ENCODE peak calls at places on chromosomes 1 and 21, in six cellular contexts. V is GM12878, T is A549, F is upper lobe of left lung, S is HepG2, A is K562. N is an unnamed sample.
A peak's percentile ranks its signal among the peaks of the same experiment; 100 is the strongest.

GRCh38 chr1:29197590-29197924 is 15.9 kb upstream of the SRSF4 start:
- ATAC-seq in A (peak; percentile 94), F (peak; percentile 45), V (peak; percentile 97), T (peak; percentile 93), S (peak; percentile 92), N (no peak)

GRCh38 chr1:23282967-23283366 is 61.1 kb downstream of the HNRNPR start:
- ATAC-seq in V (no peak), S (no peak), F (peak; percentile 86), T (no peak), A (no peak), N (peak; percentile 58)

GRCh38 chr1:156928043-156928602 is 7.7 kb downstream of the LRRC71 start:
- ATAC-seq in S (peak; percentile 17), T (peak; percentile 58), V (peak; percentile 8), A (peak; percentile 5), F (no peak), N (no peak)

GRCh38 chr1:56831874-56832693 is 12.9 kb upstream of the FYB2 start:
- ATAC-seq in A (peak; percentile 84), V (peak; percentile 81), S (peak; percentile 64), T (peak; percentile 75), F (peak; percentile 83), N (peak; percentile 92)

GRCh38 chr1:23582820-23583219 is 23.5 kb upstream of the ID3 start:
- ATAC-seq in F (no peak), S (no peak), V (no peak), T (no peak), A (no peak), N (no peak)

GRCh38 chr1:179926494-179927205 is 28.0 kb upstream of the CEP350 start:
- ATAC-seq in V (no peak), A (no peak), F (no peak), T (no peak), S (no peak), N (no peak)

GRCh38 chr1:61474963-61475362 is 250.0 kb downstream of the TM2D1 start:
- ATAC-seq in V (no peak), F (no peak), T (no peak), A (no peak), S (no peak), N (no peak)

GRCh38 chr1:211788626-211789025 is 41.9 kb downstream of the LPGAT1 start:
- ATAC-seq in S (no peak), T (no peak), A (no peak), V (no peak), F (no peak), N (no peak)

GRCh38 chr1:177770096-177770495 is 199.8 kb downstream of the SEC16B start:
- ATAC-seq in S (no peak), T (no peak), F (no peak), A (no peak), V (no peak), N (no peak)

GRCh38 chr1:223243441-223244050 is 100.5 kb upstream of the TLR5 start:
- ATAC-seq in T (no peak), A (peak; percentile 11), F (no peak), V (no peak), S (no peak), N (no peak)

GRCh38 chr21:25582888-25583287 is 24.4 kb downstream of the MRPL39 start:
- ATAC-seq in T (no peak), F (no peak), A (no peak), V (no peak), S (no peak), N (no peak)

GRCh38 chr1:227388214-227388613 is 69.9 kb upstream of the CDC42BPA start:
- ATAC-seq in F (no peak), V (no peak), T (no peak), S (no peak), A (no peak), N (no peak)

GRCh38 chr1:227428803-227429202 is 110.5 kb upstream of the CDC42BPA start:
- ATAC-seq in S (peak; percentile 28), F (no peak), A (no peak), T (peak; percentile 72), V (no peak), N (no peak)

GRCh38 chr1:116532698-116533424 is 38.0 kb downstream of the CD58 start:
- ATAC-seq in A (no peak), F (peak; percentile 29), T (no peak), S (no peak), V (no peak), N (no peak)

GRCh38 chr1:201570158-201570885 is 31.4 kb downstream of the NAV1 start:
- ATAC-seq in F (no peak), A (no peak), V (no peak), T (no peak), S (no peak), N (no peak)

GRCh38 chr21:31041295-31042079 is 3.2 kb upstream of the KRTAP19-8 start:
- ATAC-seq in T (no peak), V (peak; percentile 69), F (no peak), S (no peak), A (no peak), N (no peak)

GRCh38 chr1:170241266-170241851 is 95.6 kb downstream of the NTMT2 start:
- ATAC-seq in T (no peak), V (no peak), F (no peak), A (no peak), S (no peak), N (peak; percentile 70)

GRCh38 chr1:56780128-56780750 is 39.0 kb downstream of the FYB2 start:
- ATAC-seq in T (no peak), F (no peak), V (no peak), S (peak; percentile 98), A (no peak), N (no peak)

GRCh38 chr1:145960468-145961108 is 2.8 kb upstream of the LIX1L start:
- ATAC-seq in T (peak; percentile 45), F (peak; percentile 56), V (peak; percentile 9), S (peak; percentile 69), A (no peak), N (peak; percentile 44)

GRCh38 chr1:243287128-243287470 is 31.3 kb downstream of the SDCCAG8 start:
- ATAC-seq in V (no peak), F (peak; percentile 39), S (no peak), A (no peak), T (no peak), N (no peak)

GRCh38 chr1:37901191-37901892 is 42.0 kb upstream of the MTF1 start:
- ATAC-seq in A (no peak), V (peak; percentile 91), F (peak; percentile 41), T (no peak), S (no peak), N (no peak)

GRCh38 chr1:226643701-226644540 is 95.2 kb downstream of the ITPKB start:
- ATAC-seq in V (peak; percentile 75), A (no peak), F (peak; percentile 40), T (no peak), S (no peak), N (no peak)

GRCh38 chr1:153745417-153745816 is 17.6 kb downstream of the INTS3 start:
- ATAC-seq in S (no peak), V (no peak), F (no peak), A (no peak), T (no peak), N (no peak)

GRCh38 chr1:47981664-47982350 is 15.4 kb downstream of the TRABD2B start:
- ATAC-seq in V (no peak), T (no peak), S (no peak), A (no peak), F (no peak), N (no peak)

GRCh38 chr1:214617246-214617645 is 14.3 kb downstream of the CENPF start:
- ATAC-seq in V (no peak), A (no peak), S (no peak), F (no peak), T (no peak), N (no peak)

GRCh38 chr1:171299342-171299741 is 14.6 kb upstream of the FMO4 start:
- ATAC-seq in T (no peak), S (no peak), A (no peak), V (no peak), F (no peak), N (no peak)

GRCh38 chr1:224632921-224633321 is 16.8 kb downstream of the CNIH3 start:
- ATAC-seq in S (no peak), V (no peak), T (no peak), A (peak; percentile 44), F (no peak), N (no peak)

GRCh38 chr1:81604982-81605381 is 195.8 kb upstream of the ADGRL2 start:
- ATAC-seq in V (no peak), A (no peak), F (no peak), S (no peak), T (no peak), N (no peak)

GRCh38 chr1:236514703-236515442 is 8.9 kb upstream of the LGALS8 start:
- ATAC-seq in S (peak; percentile 69), T (no peak), A (no peak), F (no peak), V (no peak), N (no peak)

GRCh38 chr1:196558424-196558823 is 49.8 kb downstream of the KCNT2 start:
- ATAC-seq in T (no peak), V (no peak), F (peak; percentile 77), A (no peak), S (no peak), N (peak; percentile 89)

GRCh38 chr1:180230416-180230790 is 339 bp downstream of the LHX4 start:
- ATAC-seq in S (peak; percentile 19), T (peak; percentile 12), F (no peak), V (peak; percentile 27), A (peak; percentile 13), N (no peak)

GRCh38 chr1:64597151-64597550 is 127.2 kb downstream of the CACHD1 start:
- ATAC-seq in T (no peak), S (no peak), F (no peak), V (no peak), A (no peak), N (no peak)
- TF ChIP-seq EP300 in T (no peak), S (no peak), F (no peak), V (no peak), A (no peak), N (no peak)

GRCh38 chr1:27915082-27915575 is 19.7 kb upstream of the SMPDL3B start:
- ATAC-seq in F (no peak), T (no peak), A (no peak), V (no peak), S (no peak), N (no peak)
- TF ChIP-seq EP300 in F (no peak), T (no peak), A (no peak), V (no peak), S (no peak), N (no peak)

DNA sequence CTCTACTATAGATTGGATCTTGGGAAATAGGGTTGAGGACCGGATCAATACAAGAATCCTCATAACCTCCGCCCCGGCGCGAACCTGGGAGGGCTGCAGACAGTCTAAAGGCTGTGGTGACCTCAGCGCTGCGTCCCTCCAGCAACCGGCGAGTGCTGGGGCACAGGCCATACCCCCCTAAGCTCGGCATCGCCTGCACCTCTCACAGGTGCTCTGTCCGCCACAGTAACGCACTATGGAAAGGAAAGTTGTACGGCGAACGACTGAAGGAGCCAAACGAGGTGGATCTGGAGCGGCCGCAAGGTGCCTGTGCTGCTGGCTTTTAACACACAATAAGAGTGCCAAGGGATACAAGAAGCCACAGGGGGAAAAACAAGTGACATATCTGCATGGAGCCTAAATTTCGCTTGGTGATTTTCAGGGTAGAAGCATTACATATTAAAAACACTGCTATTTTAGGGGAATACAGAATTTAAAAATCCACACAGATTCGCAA is 1.4 kb upstream of the RBM15 start:
- ATAC-seq in S (peak; percentile 19), T (peak; percentile 6), A (peak; percentile 13), V (peak; percentile 13), F (no peak), N (no peak)
- TF ChIP-seq EP300 in S (no peak), T (no peak), A (no peak), V (no peak), F (no peak), N (no peak)

DNA sequence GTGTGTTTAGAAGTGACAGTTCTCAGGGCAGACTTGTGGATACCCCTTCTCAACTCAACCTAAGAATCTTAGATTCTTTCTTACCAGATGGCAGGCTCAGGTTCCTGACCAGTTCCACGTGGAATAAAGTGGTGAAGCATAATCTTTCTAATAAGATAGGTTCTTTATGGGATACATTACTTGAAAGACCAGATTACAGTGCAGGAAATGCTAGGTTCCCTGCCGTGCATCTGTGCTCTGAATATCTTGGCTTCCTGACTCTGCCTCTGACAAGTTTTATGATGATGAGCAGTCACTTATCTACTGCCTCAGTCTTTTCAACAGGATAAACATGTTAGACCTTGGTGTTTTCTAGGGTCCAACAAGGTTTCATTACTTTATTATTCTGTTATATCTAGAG is 207.9 kb upstream of the CACYBP start:
- ATAC-seq in F (no peak), A (peak; percentile 72), T (no peak), S (no peak), V (no peak), N (no peak)
- TF ChIP-seq EP300 in F (no peak), A (no peak), T (no peak), S (no peak), V (no peak), N (no peak)

N was measured in gastroesophageal sphincter.